ENCODE peak calls at places on chromosomes 11 and 22, in nine cellular contexts. One of them, this sample, is unnamed.

GRCh38 chr11:67409261-67409666 is 5.4 kb downstream of the TBC1D10C start:
- DNase-seq in endothelial cell: no peak
- DNase-seq in GM18507: peak
- DNase-seq in H7: peak
- DNase-seq in HL-60: peak
- DNase-seq in adrenal gland: no peak
- DNase-seq in stimulated activated naive B cell treated with anti-CD40 and anti-IgM and Interleukin-4, amounts not matched to agents 10 μg/mL and 1 μg/mL and 100 μg/mL, for 72 hours: no peak
- DNase-seq in cardiac fibroblast: no peak
- DNase-seq in activated CD4-positive, alpha-beta T cell treated with anti-CD3 and anti-CD28 coated beads for 4 hours: no peak
- DNase-seq in this sample: no peak

GRCh38 chr22:43008509-43008908 is 6.4 kb downstream of the PACSIN2 start:
- DNase-seq in activated CD4-positive, alpha-beta T cell treated with anti-CD3 and anti-CD28 coated beads for 4 hours: no peak
- DNase-seq in H7: no peak
- DNase-seq in cardiac fibroblast: no peak
- DNase-seq in endothelial cell: no peak
- DNase-seq in stimulated activated naive B cell treated with anti-CD40 and anti-IgM and Interleukin-4, amounts not matched to agents 10 μg/mL and 1 μg/mL and 100 μg/mL, for 72 hours: no peak
- DNase-seq in GM18507: no peak
- DNase-seq in HL-60: no peak
- DNase-seq in adrenal gland: no peak
- DNase-seq in this sample: no peak

GRCh38 chr11:3644817-3645235 is at the start of gene ART1:
- DNase-seq in endothelial cell: no peak
- DNase-seq in HL-60: no peak
- DNase-seq in GM18507: no peak
- DNase-seq in cardiac fibroblast: peak
- DNase-seq in adrenal gland: no peak
- DNase-seq in stimulated activated naive B cell treated with anti-CD40 and anti-IgM and Interleukin-4, amounts not matched to agents 10 μg/mL and 1 μg/mL and 100 μg/mL, for 72 hours: no peak
- DNase-seq in activated CD4-positive, alpha-beta T cell treated with anti-CD3 and anti-CD28 coated beads for 4 hours: no peak
- DNase-seq in H7: no peak
- DNase-seq in this sample: no peak

GRCh38 chr22:28951969-28952521 is 68.7 kb downstream of the ZNRF3 start:
- DNase-seq in H7: no peak
- DNase-seq in adrenal gland: no peak
- DNase-seq in HL-60: no peak
- DNase-seq in stimulated activated naive B cell treated with anti-CD40 and anti-IgM and Interleukin-4, amounts not matched to agents 10 μg/mL and 1 μg/mL and 100 μg/mL, for 72 hours: no peak
- DNase-seq in endothelial cell: no peak
- DNase-seq in activated CD4-positive, alpha-beta T cell treated with anti-CD3 and anti-CD28 coated beads for 4 hours: no peak
- DNase-seq in cardiac fibroblast: peak
- DNase-seq in GM18507: no peak
- DNase-seq in this sample: no peak

GRCh38 chr22:50292643-50293440 is 14.6 kb downstream of the PLXNB2 start:
- DNase-seq in stimulated activated naive B cell treated with anti-CD40 and anti-IgM and Interleukin-4, amounts not matched to agents 10 μg/mL and 1 μg/mL and 100 μg/mL, for 72 hours: no peak
- DNase-seq in adrenal gland: no peak
- DNase-seq in GM18507: no peak
- DNase-seq in activated CD4-positive, alpha-beta T cell treated with anti-CD3 and anti-CD28 coated beads for 4 hours: no peak
- DNase-seq in HL-60: peak
- DNase-seq in endothelial cell: no peak
- DNase-seq in cardiac fibroblast: no peak
- DNase-seq in H7: no peak
- DNase-seq in this sample: no peak

GRCh38 chr22:28027453-28028448 is 108.7 kb upstream of the PITPNB start:
- DNase-seq in cardiac fibroblast: no peak
- DNase-seq in H7: no peak
- DNase-seq in GM18507: no peak
- DNase-seq in HL-60: no peak
- DNase-seq in stimulated activated naive B cell treated with anti-CD40 and anti-IgM and Interleukin-4, amounts not matched to agents 10 μg/mL and 1 μg/mL and 100 μg/mL, for 72 hours: no peak
- DNase-seq in endothelial cell: no peak
- DNase-seq in adrenal gland: peak
- DNase-seq in activated CD4-positive, alpha-beta T cell treated with anti-CD3 and anti-CD28 coated beads for 4 hours: no peak
- DNase-seq in this sample: no peak

GRCh38 chr11:95469268-95469667 is 238.3 kb upstream of the SESN3 start:
- DNase-seq in HL-60: no peak
- DNase-seq in H7: no peak
- DNase-seq in endothelial cell: no peak
- DNase-seq in stimulated activated naive B cell treated with anti-CD40 and anti-IgM and Interleukin-4, amounts not matched to agents 10 μg/mL and 1 μg/mL and 100 μg/mL, for 72 hours: no peak
- DNase-seq in cardiac fibroblast: no peak
- DNase-seq in adrenal gland: no peak
- DNase-seq in GM18507: no peak
- DNase-seq in activated CD4-positive, alpha-beta T cell treated with anti-CD3 and anti-CD28 coated beads for 4 hours: no peak
- DNase-seq in this sample: no peak

GRCh38 chr11:61828379-61828628 is 204 bp downstream of the FADS2 start:
- DNase-seq in GM18507: no peak
- DNase-seq in H7: no peak
- DNase-seq in adrenal gland: no peak
- DNase-seq in cardiac fibroblast: no peak
- DNase-seq in HL-60: no peak
- DNase-seq in stimulated activated naive B cell treated with anti-CD40 and anti-IgM and Interleukin-4, amounts not matched to agents 10 μg/mL and 1 μg/mL and 100 μg/mL, for 72 hours: no peak
- DNase-seq in endothelial cell: no peak
- DNase-seq in activated CD4-positive, alpha-beta T cell treated with anti-CD3 and anti-CD28 coated beads for 4 hours: no peak
- DNase-seq in this sample: no peak

GRCh38 chr11:119726150-119726553 is 2.8 kb downstream of the NECTIN1 start:
- DNase-seq in adrenal gland: no peak
- DNase-seq in stimulated activated naive B cell treated with anti-CD40 and anti-IgM and Interleukin-4, amounts not matched to agents 10 μg/mL and 1 μg/mL and 100 μg/mL, for 72 hours: no peak
- DNase-seq in HL-60: no peak
- DNase-seq in GM18507: no peak
- DNase-seq in H7: no peak
- DNase-seq in endothelial cell: no peak
- DNase-seq in activated CD4-positive, alpha-beta T cell treated with anti-CD3 and anti-CD28 coated beads for 4 hours: no peak
- DNase-seq in cardiac fibroblast: no peak
- DNase-seq in this sample: no peak

GRCh38 chr11:128548655-128549255 is 38.6 kb downstream of the ETS1 start:
- DNase-seq in cardiac fibroblast: peak
- DNase-seq in stimulated activated naive B cell treated with anti-CD40 and anti-IgM and Interleukin-4, amounts not matched to agents 10 μg/mL and 1 μg/mL and 100 μg/mL, for 72 hours: no peak
- DNase-seq in activated CD4-positive, alpha-beta T cell treated with anti-CD3 and anti-CD28 coated beads for 4 hours: no peak
- DNase-seq in HL-60: peak
- DNase-seq in adrenal gland: peak
- DNase-seq in GM18507: no peak
- DNase-seq in endothelial cell: peak
- DNase-seq in H7: peak
- DNase-seq in this sample: no peak

GRCh38 chr11:60978546-60979380 is 7.3 kb downstream of the CD6 start:
- DNase-seq in endothelial cell: no peak
- DNase-seq in GM18507: no peak
- DNase-seq in adrenal gland: no peak
- DNase-seq in H7: no peak
- DNase-seq in cardiac fibroblast: no peak
- DNase-seq in HL-60: peak
- DNase-seq in stimulated activated naive B cell treated with anti-CD40 and anti-IgM and Interleukin-4, amounts not matched to agents 10 μg/mL and 1 μg/mL and 100 μg/mL, for 72 hours: peak
- DNase-seq in activated CD4-positive, alpha-beta T cell treated with anti-CD3 and anti-CD28 coated beads for 4 hours: peak
- DNase-seq in this sample: no peak

GRCh38 chr11:78567209-78567608 is 7.5 kb downstream of the NARS2 start:
- DNase-seq in HL-60: no peak
- DNase-seq in activated CD4-positive, alpha-beta T cell treated with anti-CD3 and anti-CD28 coated beads for 4 hours: no peak
- DNase-seq in endothelial cell: no peak
- DNase-seq in cardiac fibroblast: peak
- DNase-seq in H7: no peak
- DNase-seq in adrenal gland: no peak
- DNase-seq in stimulated activated naive B cell treated with anti-CD40 and anti-IgM and Interleukin-4, amounts not matched to agents 10 μg/mL and 1 μg/mL and 100 μg/mL, for 72 hours: no peak
- DNase-seq in GM18507: no peak
- DNase-seq in this sample: no peak

GRCh38 chr11:24145411-24145810 is 351.4 kb upstream of the LUZP2 start:
- DNase-seq in GM18507: no peak
- DNase-seq in activated CD4-positive, alpha-beta T cell treated with anti-CD3 and anti-CD28 coated beads for 4 hours: no peak
- DNase-seq in cardiac fibroblast: peak
- DNase-seq in endothelial cell: no peak
- DNase-seq in HL-60: no peak
- DNase-seq in adrenal gland: no peak
- DNase-seq in H7: no peak
- DNase-seq in stimulated activated naive B cell treated with anti-CD40 and anti-IgM and Interleukin-4, amounts not matched to agents 10 μg/mL and 1 μg/mL and 100 μg/mL, for 72 hours: no peak
- DNase-seq in this sample: no peak

GRCh38 chr22:17575681-17576080 is 12.4 kb downstream of the SLC25A18 start:
- DNase-seq in stimulated activated naive B cell treated with anti-CD40 and anti-IgM and Interleukin-4, amounts not matched to agents 10 μg/mL and 1 μg/mL and 100 μg/mL, for 72 hours: no peak
- DNase-seq in adrenal gland: no peak
- DNase-seq in cardiac fibroblast: no peak
- DNase-seq in H7: no peak
- DNase-seq in HL-60: no peak
- DNase-seq in activated CD4-positive, alpha-beta T cell treated with anti-CD3 and anti-CD28 coated beads for 4 hours: no peak
- DNase-seq in endothelial cell: no peak
- DNase-seq in GM18507: no peak
- DNase-seq in this sample: no peak

GRCh38 chr22:28903080-28903479 is 19.7 kb downstream of the ZNRF3 start:
- DNase-seq in H7: no peak
- DNase-seq in stimulated activated naive B cell treated with anti-CD40 and anti-IgM and Interleukin-4, amounts not matched to agents 10 μg/mL and 1 μg/mL and 100 μg/mL, for 72 hours: no peak
- DNase-seq in activated CD4-positive, alpha-beta T cell treated with anti-CD3 and anti-CD28 coated beads for 4 hours: no peak
- DNase-seq in HL-60: no peak
- DNase-seq in cardiac fibroblast: no peak
- DNase-seq in adrenal gland: no peak
- DNase-seq in GM18507: no peak
- DNase-seq in endothelial cell: no peak
- DNase-seq in this sample: no peak

GRCh38 chr22:47599753-47600152 is 837.3 kb downstream of the TBC1D22A start:
- DNase-seq in H7: no peak
- DNase-seq in adrenal gland: no peak
- DNase-seq in HL-60: no peak
- DNase-seq in stimulated activated naive B cell treated with anti-CD40 and anti-IgM and Interleukin-4, amounts not matched to agents 10 μg/mL and 1 μg/mL and 100 μg/mL, for 72 hours: no peak
- DNase-seq in cardiac fibroblast: no peak
- DNase-seq in activated CD4-positive, alpha-beta T cell treated with anti-CD3 and anti-CD28 coated beads for 4 hours: no peak
- DNase-seq in endothelial cell: no peak
- DNase-seq in GM18507: no peak
- DNase-seq in this sample: no peak

GRCh38 chr11:100562102-100562501 is 125.0 kb upstream of the ARHGAP42 start:
- DNase-seq in activated CD4-positive, alpha-beta T cell treated with anti-CD3 and anti-CD28 coated beads for 4 hours: no peak
- DNase-seq in adrenal gland: peak
- DNase-seq in cardiac fibroblast: peak
- DNase-seq in H7: no peak
- DNase-seq in HL-60: no peak
- DNase-seq in stimulated activated naive B cell treated with anti-CD40 and anti-IgM and Interleukin-4, amounts not matched to agents 10 μg/mL and 1 μg/mL and 100 μg/mL, for 72 hours: no peak
- DNase-seq in endothelial cell: no peak
- DNase-seq in GM18507: no peak
- DNase-seq in this sample: peak

This sample was measured in AG04450.